ENCODE peak calls at places on chromosomes 4 and X, in nine cellular contexts. One of them, this sample, is unnamed.

GRCh38 chr4:145308598-145308997 is 128.2 kb upstream of the OTUD4 start:
- DNase-seq in ascending aorta: no peak
- DNase-seq in CD8-positive, alpha-beta T cell: no peak
- DNase-seq in left lung: no peak
- DNase-seq in CD4-positive, alpha-beta T cell: no peak
- DNase-seq in coronary artery: no peak
- DNase-seq in PC-3: no peak
- DNase-seq in ovary: no peak
- DNase-seq in RWPE1: no peak
- DNase-seq in this sample: no peak

GRCh38 chr4:169024762-169025161 is 14.7 kb upstream of the CBR4 start:
- DNase-seq in ovary: no peak
- DNase-seq in ascending aorta: no peak
- DNase-seq in PC-3: peak; percentile 68
- DNase-seq in coronary artery: no peak
- DNase-seq in CD8-positive, alpha-beta T cell: no peak
- DNase-seq in RWPE1: peak; percentile 57
- DNase-seq in left lung: no peak
- DNase-seq in CD4-positive, alpha-beta T cell: no peak
- DNase-seq in this sample: no peak

GRCh38 chrX:95318882-95319281 is 1365.8 kb upstream of the DIAPH2 start:
- DNase-seq in PC-3: peak; percentile 14
- DNase-seq in left lung: no peak
- DNase-seq in ovary: no peak
- DNase-seq in CD8-positive, alpha-beta T cell: no peak
- DNase-seq in coronary artery: no peak
- DNase-seq in RWPE1: no peak
- DNase-seq in CD4-positive, alpha-beta T cell: no peak
- DNase-seq in ascending aorta: no peak
- DNase-seq in this sample: no peak

GRCh38 chrX:97057349-97057909 is 173.7 kb downstream of the RPA4 start:
- DNase-seq in coronary artery: no peak
- DNase-seq in RWPE1: no peak
- DNase-seq in ascending aorta: no peak
- DNase-seq in ovary: no peak
- DNase-seq in PC-3: peak; percentile 41
- DNase-seq in CD8-positive, alpha-beta T cell: no peak
- DNase-seq in CD4-positive, alpha-beta T cell: no peak
- DNase-seq in left lung: no peak
- DNase-seq in this sample: no peak

GRCh38 chr4:168673476-168673875 is 176.6 kb downstream of the PALLD start:
- DNase-seq in CD4-positive, alpha-beta T cell: no peak
- DNase-seq in ascending aorta: no peak
- DNase-seq in RWPE1: no peak
- DNase-seq in coronary artery: no peak
- DNase-seq in ovary: no peak
- DNase-seq in CD8-positive, alpha-beta T cell: no peak
- DNase-seq in PC-3: no peak
- DNase-seq in left lung: no peak
- DNase-seq in this sample: no peak

GRCh38 chr4:163736876-163737275 is 242.4 kb downstream of the TMA16 start:
- DNase-seq in CD8-positive, alpha-beta T cell: no peak
- DNase-seq in left lung: no peak
- DNase-seq in coronary artery: no peak
- DNase-seq in RWPE1: no peak
- DNase-seq in ovary: no peak
- DNase-seq in CD4-positive, alpha-beta T cell: no peak
- DNase-seq in PC-3: no peak
- DNase-seq in ascending aorta: no peak
- DNase-seq in this sample: no peak

GRCh38 chr4:118974758-118975157 is 86.1 kb downstream of the SYNPO2 start:
- DNase-seq in PC-3: peak; percentile 57
- DNase-seq in CD8-positive, alpha-beta T cell: no peak
- DNase-seq in CD4-positive, alpha-beta T cell: no peak
- DNase-seq in ovary: no peak
- DNase-seq in coronary artery: no peak
- DNase-seq in ascending aorta: no peak
- DNase-seq in left lung: no peak
- DNase-seq in RWPE1: no peak
- DNase-seq in this sample: no peak

GRCh38 chr4:118398226-118399090 is 45.7 kb upstream of the PRSS12 start:
- DNase-seq in RWPE1: no peak
- DNase-seq in ovary: no peak
- DNase-seq in ascending aorta: no peak
- DNase-seq in CD4-positive, alpha-beta T cell: no peak
- DNase-seq in coronary artery: no peak
- DNase-seq in PC-3: no peak
- DNase-seq in left lung: no peak
- DNase-seq in CD8-positive, alpha-beta T cell: no peak
- DNase-seq in this sample: no peak

GRCh38 chrX:104310084-104310483 is 55.4 kb upstream of the ESX1 start:
- DNase-seq in CD4-positive, alpha-beta T cell: no peak
- DNase-seq in coronary artery: no peak
- DNase-seq in CD8-positive, alpha-beta T cell: no peak
- DNase-seq in ovary: no peak
- DNase-seq in left lung: no peak
- DNase-seq in ascending aorta: no peak
- DNase-seq in PC-3: peak; percentile 73
- DNase-seq in RWPE1: peak; percentile 20
- DNase-seq in this sample: peak; percentile 62

GRCh38 chrX:67558267-67558666 is 14.4 kb downstream of the AR start:
- DNase-seq in left lung: no peak
- DNase-seq in RWPE1: no peak
- DNase-seq in ovary: no peak
- DNase-seq in PC-3: no peak
- DNase-seq in CD8-positive, alpha-beta T cell: no peak
- DNase-seq in coronary artery: no peak
- DNase-seq in CD4-positive, alpha-beta T cell: no peak
- DNase-seq in ascending aorta: no peak
- DNase-seq in this sample: no peak

GRCh38 chrX:67555578-67556203 is 11.9 kb downstream of the AR start:
- DNase-seq in left lung: peak; percentile 34
- DNase-seq in PC-3: peak; percentile 10
- DNase-seq in ovary: no peak
- DNase-seq in ascending aorta: no peak
- DNase-seq in coronary artery: no peak
- DNase-seq in CD8-positive, alpha-beta T cell: no peak
- DNase-seq in RWPE1: no peak
- DNase-seq in CD4-positive, alpha-beta T cell: no peak
- DNase-seq in this sample: no peak
- TF ChIP-seq CTCF in left lung: peak; percentile 69
- TF ChIP-seq CTCF in PC-3: peak; percentile 66
- TF ChIP-seq CTCF in ovary: peak; percentile 10
- TF ChIP-seq CTCF in ascending aorta: peak; percentile 24
- TF ChIP-seq CTCF in coronary artery: no peak
- TF ChIP-seq CTCF in CD8-positive, alpha-beta T cell: no peak
- TF ChIP-seq CTCF in RWPE1: peak; percentile 54
- TF ChIP-seq CTCF in CD4-positive, alpha-beta T cell: no peak
- TF ChIP-seq CTCF in this sample: peak; percentile 50

GRCh38 chr4:83629945-83630684 is 94.2 kb downstream of the GPAT3 start:
- DNase-seq in coronary artery: no peak
- DNase-seq in PC-3: peak; percentile 25
- DNase-seq in RWPE1: peak; percentile 33
- DNase-seq in CD4-positive, alpha-beta T cell: no peak
- DNase-seq in ascending aorta: no peak
- DNase-seq in ovary: no peak
- DNase-seq in CD8-positive, alpha-beta T cell: no peak
- DNase-seq in left lung: peak; percentile 63
- DNase-seq in this sample: no peak
- H3K27ac ChIP-seq in coronary artery: no peak overlapping the region
- H3K27ac ChIP-seq in PC-3: no peak overlapping the region
- H3K27ac ChIP-seq in RWPE1: peak overlapping the region; percentile 46
- H3K27ac ChIP-seq in CD4-positive, alpha-beta T cell: no peak overlapping the region
- H3K27ac ChIP-seq in ascending aorta: no peak overlapping the region
- H3K27ac ChIP-seq in ovary: no peak overlapping the region
- H3K27ac ChIP-seq in CD8-positive, alpha-beta T cell: no peak overlapping the region
- H3K27ac ChIP-seq in left lung: peak overlapping the region; percentile 59
- H3K27ac ChIP-seq in this sample: no peak overlapping the region

DNA sequence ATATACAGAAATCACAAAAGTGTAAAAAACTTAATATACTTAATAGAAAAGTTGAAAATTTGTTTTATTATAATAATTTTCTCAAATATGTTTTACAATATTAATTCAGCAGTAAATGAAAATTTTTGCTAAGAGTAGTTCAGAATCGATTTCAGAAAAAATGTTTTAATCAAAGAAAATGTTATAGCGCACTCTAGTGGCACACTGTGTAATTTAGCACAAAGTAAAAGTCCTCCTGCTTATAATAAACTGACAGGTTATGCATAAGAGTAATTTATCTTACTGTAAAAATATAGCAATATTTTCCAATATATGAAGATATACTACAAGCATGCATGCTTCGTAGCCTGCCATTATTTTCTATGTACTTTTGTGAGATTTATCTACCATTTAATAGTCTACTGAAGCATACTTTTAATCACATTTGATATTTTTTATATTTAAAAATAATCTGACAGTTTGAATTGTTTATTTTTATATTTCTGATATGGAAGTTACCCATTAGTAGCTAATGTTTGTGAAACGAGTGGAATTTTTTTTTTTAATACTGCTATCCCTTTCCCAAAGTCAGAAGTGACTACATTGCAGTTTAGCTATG is 217.9 kb upstream of the KLHL4 start:
- DNase-seq in CD4-positive, alpha-beta T cell: no peak
- DNase-seq in left lung: no peak
- DNase-seq in ascending aorta: no peak
- DNase-seq in RWPE1: peak; percentile 2
- DNase-seq in PC-3: peak; percentile 49
- DNase-seq in coronary artery: no peak
- DNase-seq in ovary: no peak
- DNase-seq in CD8-positive, alpha-beta T cell: no peak
- DNase-seq in this sample: no peak
- TF ChIP-seq CTCF in CD4-positive, alpha-beta T cell: no peak
- TF ChIP-seq CTCF in left lung: no peak
- TF ChIP-seq CTCF in ascending aorta: no peak
- TF ChIP-seq CTCF in RWPE1: peak; percentile 51
- TF ChIP-seq CTCF in PC-3: peak; percentile 57
- TF ChIP-seq CTCF in coronary artery: no peak
- TF ChIP-seq CTCF in ovary: no peak
- TF ChIP-seq CTCF in CD8-positive, alpha-beta T cell: no peak
- TF ChIP-seq CTCF in this sample: peak; percentile 76

GRCh38 chr4:79862842-79863241 is 210.2 kb downstream of the ANTXR2 start:
- DNase-seq in CD8-positive, alpha-beta T cell: no peak
- DNase-seq in PC-3: no peak
- DNase-seq in RWPE1: no peak
- DNase-seq in CD4-positive, alpha-beta T cell: no peak
- DNase-seq in coronary artery: no peak
- DNase-seq in ascending aorta: no peak
- DNase-seq in ovary: no peak
- DNase-seq in left lung: no peak
- DNase-seq in this sample: no peak
- H3K27ac ChIP-seq in CD8-positive, alpha-beta T cell: no peak overlapping the region
- H3K27ac ChIP-seq in PC-3: no peak overlapping the region
- H3K27ac ChIP-seq in RWPE1: no peak overlapping the region
- H3K27ac ChIP-seq in CD4-positive, alpha-beta T cell: no peak overlapping the region
- H3K27ac ChIP-seq in coronary artery: no peak overlapping the region
- H3K27ac ChIP-seq in ascending aorta: no peak overlapping the region
- H3K27ac ChIP-seq in ovary: no peak overlapping the region
- H3K27ac ChIP-seq in left lung: no peak overlapping the region
- H3K27ac ChIP-seq in this sample: no peak overlapping the region